ENCODE peak calls at places on chromosomes 12 and 14, in six cellular contexts. A, V, S, O, W and G are unnamed samples.

GRCh38 chr14:84646791-84647500 is 883.0 kb upstream of the FLRT2 start:
- DNase-seq in A (no peak), S (peak; percentile 0), O (no peak), V (no peak), W (no peak), G (peak; percentile 54)

GRCh38 chr12:123109319-123109772 is 41.5 kb downstream of the PITPNM2 start:
- DNase-seq in O (no peak), S (no peak), A (no peak), V (no peak), W (no peak), G (no peak)

GRCh38 chr14:75223664-75224154 is 47.3 kb upstream of the TMED10 start:
- DNase-seq in A (no peak), O (peak; percentile 49), V (peak; percentile 36), W (no peak), S (no peak), G (no peak)

GRCh38 chr14:41607119-41607785 is 576 bp downstream of the LRFN5 start:
- DNase-seq in S (peak; percentile 16), V (no peak), O (no peak), W (peak; percentile 43), A (peak; percentile 61), G (peak; percentile 8)

GRCh38 chr14:60085693-60086092 is 6.0 kb upstream of the PCNX4 start:
- DNase-seq in V (no peak), A (no peak), W (no peak), O (no peak), S (no peak), G (no peak)

GRCh38 chr12:130498589-130499385 is 161.1 kb downstream of the PIWIL1 start:
- DNase-seq in S (no peak), A (no peak), W (no peak), O (no peak), V (no peak), G (no peak)

GRCh38 chr14:48075487-48075886 is 400.1 kb upstream of the MDGA2 start:
- DNase-seq in S (no peak), A (no peak), W (no peak), O (no peak), V (no peak), G (no peak)

GRCh38 chr14:61586539-61587396 is 108.5 kb upstream of the HIF1A start:
- DNase-seq in O (no peak), W (no peak), A (peak; percentile 73), S (peak; percentile 37), V (no peak), G (peak; percentile 63)

GRCh38 chr12:43728698-43729097 is 29.9 kb downstream of the PUS7L start:
- DNase-seq in V (no peak), O (no peak), S (no peak), W (no peak), A (no peak), G (no peak)

GRCh38 chr12:3145036-3145435 is 67.9 kb downstream of the TSPAN9 start:
- DNase-seq in A (peak; percentile 30), W (no peak), S (no peak), O (no peak), V (no peak), G (no peak)

GRCh38 chr12:88420460-88420859 is 159.8 kb downstream of the KITLG start:
- DNase-seq in A (peak; percentile 92), V (no peak), W (no peak), O (no peak), S (peak; percentile 88), G (peak; percentile 90)

GRCh38 chr12:12398026-12398859 is 41.4 kb downstream of the BORCS5 start:
- DNase-seq in W (peak; percentile 80), V (no peak), S (peak; percentile 90), O (no peak), A (peak; percentile 98), G (peak; percentile 98)

GRCh38 chr12:122981587-122982493 is 1.4 kb downstream of the ARL6IP4 start:
- DNase-seq in S (no peak), W (peak; percentile 66), A (no peak), O (no peak), V (no peak), G (no peak)

GRCh38 chr14:73231874-73232851 is 5.1 kb upstream of the PAPLN start:
- DNase-seq in W (no peak), A (no peak), V (no peak), O (no peak), S (no peak), G (no peak)

GRCh38 chr14:61516125-61516740 is 179.1 kb upstream of the HIF1A start:
- DNase-seq in W (no peak), A (no peak), V (no peak), O (no peak), S (no peak), G (peak; percentile 60)

GRCh38 chr14:69151458-69152180 is 1.3 kb downstream of the DCAF5 start:
- DNase-seq in S (peak; percentile 71), A (peak; percentile 68), V (peak; percentile 76), W (peak; percentile 91), O (peak; percentile 88), G (peak; percentile 53)

GRCh38 chr12:62967701-62968100 is 32.8 kb upstream of the PPM1H start:
- DNase-seq in V (no peak), A (no peak), O (no peak), W (no peak), S (no peak), G (no peak)

GRCh38 chr14:36931796-36932195 is 240.6 kb downstream of the SLC25A21 start:
- DNase-seq in O (no peak), S (no peak), V (no peak), A (peak; percentile 31), W (no peak), G (no peak)

GRCh38 chr14:36938678-36939077 is 233.7 kb downstream of the SLC25A21 start:
- DNase-seq in S (no peak), V (no peak), O (no peak), A (no peak), W (no peak), G (no peak)

GRCh38 chr14:36939265-36939664 is 233.1 kb downstream of the SLC25A21 start:
- DNase-seq in S (no peak), W (no peak), A (no peak), O (no peak), V (no peak), G (no peak)

GRCh38 chr14:36934304-36934703 is 238.1 kb downstream of the SLC25A21 start:
- DNase-seq in O (no peak), W (no peak), S (no peak), V (no peak), A (no peak), G (no peak)

DNA sequence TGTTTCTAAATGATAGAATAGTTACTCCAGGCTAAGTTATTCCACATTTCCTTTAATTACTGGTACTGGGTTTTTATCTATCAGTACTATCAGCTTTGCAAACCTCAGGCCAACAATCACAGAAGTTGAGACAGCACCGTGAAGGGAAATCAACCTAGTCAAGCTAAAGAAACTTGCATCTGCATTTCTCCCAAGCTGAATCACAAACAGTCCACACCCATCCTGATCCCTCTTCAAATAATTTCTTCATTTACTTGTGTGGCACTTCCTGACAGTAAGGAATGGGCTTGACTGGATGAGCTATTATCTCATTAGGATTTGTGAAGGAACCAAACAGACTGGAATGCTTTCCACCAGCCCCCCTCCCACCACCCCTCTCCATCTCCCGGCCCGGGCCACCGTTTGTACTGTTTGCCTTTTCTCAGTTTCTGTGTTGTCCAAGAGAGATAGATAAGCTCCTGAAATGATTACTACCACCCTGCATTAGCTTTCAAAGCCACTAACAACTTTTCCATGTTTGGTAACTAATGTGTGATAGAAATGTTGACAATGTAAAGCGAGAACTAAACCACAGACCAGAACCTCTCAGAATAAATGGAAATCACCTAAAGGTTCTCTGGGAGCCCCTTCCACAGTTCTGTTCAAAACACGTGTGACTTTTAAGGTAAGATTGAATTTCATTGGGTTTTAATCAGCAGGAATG is 236.3 kb downstream of the SLC25A21 start:
- DNase-seq in W (no peak), A (no peak), V (no peak), S (peak; percentile 40), O (no peak), G (peak; percentile 42)
- H3K27ac ChIP-seq in W (no peak overlapping the region), A (no peak overlapping the region), V (no peak overlapping the region), S (no peak overlapping the region), O (no peak overlapping the region), G (no peak overlapping the region)

GRCh38 chr12:117061555-117062079 is 37.6 kb downstream of the TESC start:
- DNase-seq in O (no peak), A (no peak), S (no peak), V (no peak), W (no peak), G (no peak)
- H3K9ac ChIP-seq in O (no peak overlapping the region), A (no peak overlapping the region), S (no peak overlapping the region), V (no peak overlapping the region), W (no peak overlapping the region), G (no peak overlapping the region)

DNA sequence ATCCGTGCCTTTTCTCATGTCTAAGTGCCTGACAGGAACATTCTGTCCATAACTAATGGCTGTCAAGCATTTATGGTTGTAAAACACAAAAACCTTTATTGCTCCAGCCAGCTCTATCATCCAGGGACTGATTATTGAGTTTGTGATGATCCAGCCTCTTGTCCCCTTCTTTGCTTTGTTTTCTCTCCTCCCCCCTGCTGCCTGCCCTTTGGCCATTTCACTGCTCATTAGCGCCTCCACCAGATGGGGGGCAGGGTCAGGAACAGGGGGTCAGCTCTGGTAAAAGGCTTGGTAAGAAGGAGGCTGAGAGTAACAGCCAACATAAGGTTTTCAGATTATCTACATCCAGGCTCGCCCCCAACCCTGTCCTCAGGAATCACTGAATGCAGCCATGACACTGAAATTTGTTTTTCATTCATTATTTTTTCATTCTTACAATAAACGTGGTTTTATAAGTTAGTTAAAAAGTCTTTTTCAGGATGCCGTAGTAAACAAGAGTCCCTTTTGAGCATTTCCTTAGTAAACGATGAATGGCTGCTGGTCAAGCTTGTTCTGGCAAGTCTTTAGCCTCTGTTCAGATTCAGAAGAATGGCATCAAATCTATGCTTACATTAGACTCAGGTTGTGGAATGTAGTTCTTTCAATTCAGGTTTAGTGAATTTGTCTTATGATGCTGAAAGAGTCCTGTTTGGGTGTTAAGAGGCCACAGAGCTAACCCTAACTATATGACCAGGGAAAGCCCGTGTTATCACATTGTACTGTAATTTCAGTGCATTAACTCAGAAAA is 21.7 kb downstream of the HMGA2 start:
- DNase-seq in O (peak; percentile 59), W (no peak), V (no peak), S (no peak), A (no peak), G (no peak)
- H3K27ac ChIP-seq in O (peak overlapping the region; percentile 13), W (no peak overlapping the region), V (no peak overlapping the region), S (no peak overlapping the region), A (no peak overlapping the region), G (peak overlapping the region; percentile 17)

DNA sequence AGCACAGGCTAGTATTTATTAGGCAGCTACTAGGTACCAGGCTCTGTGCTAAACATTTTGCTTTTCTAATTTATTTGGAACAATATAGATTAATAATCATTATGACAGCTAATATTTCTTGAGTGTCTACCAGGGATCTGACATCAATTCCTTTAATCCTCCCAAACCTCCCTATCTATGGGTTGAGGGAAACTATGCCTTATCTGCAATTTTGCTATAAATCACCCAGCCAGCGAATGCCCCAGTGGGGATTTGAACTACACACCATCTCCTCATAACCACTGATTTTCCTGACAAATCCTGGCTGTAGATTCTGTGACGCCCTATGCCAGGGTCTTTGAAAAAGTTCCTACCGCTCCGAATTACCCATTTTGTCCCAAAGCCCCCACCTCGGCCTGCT is 21.4 kb upstream of the PLEKHG3 start:
- DNase-seq in A (no peak), V (no peak), W (no peak), O (no peak), S (no peak), G (no peak)
- H3K9ac ChIP-seq in A (no peak overlapping the region), V (peak overlapping the region; percentile 64), W (peak overlapping the region; percentile 60), O (no peak overlapping the region), S (peak overlapping the region; percentile 37), G (no peak overlapping the region)

GRCh38 chr14:104107101-104107581 is 21.6 kb downstream of the ASPG start:
- DNase-seq in V (peak; percentile 17), A (no peak), S (no peak), O (no peak), W (no peak), G (no peak)
- H3K27ac ChIP-seq in V (no peak overlapping the region), A (no peak overlapping the region), S (no peak overlapping the region), O (no peak overlapping the region), W (no peak overlapping the region), G (no peak overlapping the region)